ENCODE peak calls at places on chromosomes 2 and 18, in four cellular contexts. B, Y, J and T are unnamed samples.

GRCh38 chr2:71801969-71802368 is 345.7 kb downstream of the CYP26B1 start:
- DNase-seq in B (peak), Y (peak), J (peak), T (peak)

GRCh38 chr2:36450466-36451196 is 95.1 kb downstream of the CRIM1 start:
- DNase-seq in B (peak), Y (no peak), J (peak), T (peak)

GRCh38 chr2:233426619-233427342 is 72.5 kb downstream of the DGKD start:
- DNase-seq in B (peak), Y (no peak), J (peak), T (peak)

GRCh38 chr2:46216213-46216612 is 81.0 kb upstream of the EPAS1 start:
- DNase-seq in B (peak), Y (no peak), J (no peak), T (peak)

GRCh38 chr2:173599821-173600354 is 245.2 kb downstream of the CDCA7 start:
- DNase-seq in B (no peak), Y (no peak), J (no peak), T (no peak)

GRCh38 chr2:219658861-219659260 is 31.4 kb downstream of the SLC4A3 start:
- DNase-seq in B (no peak), Y (no peak), J (no peak), T (no peak)

GRCh38 chr2:214196260-214196659 is 214.6 kb upstream of the VWC2L start:
- DNase-seq in B (no peak), Y (no peak), J (no peak), T (no peak)

GRCh38 chr2:5111581-5111980 is 580.6 kb upstream of the SOX11 start:
- DNase-seq in B (no peak), Y (no peak), J (peak), T (no peak)

GRCh38 chr2:70440621-70441020 is 113.0 kb downstream of the TGFA start:
- DNase-seq in B (no peak), Y (no peak), J (no peak), T (no peak)

GRCh38 chr18:9022397-9023170 is 79.9 kb upstream of the NDUFV2 start:
- DNase-seq in B (no peak), Y (peak), J (peak), T (no peak)

GRCh38 chr18:60020107-60020925 is 120.5 kb downstream of the PMAIP1 start:
- DNase-seq in B (peak), Y (peak), J (peak), T (peak)

GRCh38 chr18:9825571-9826073 is 60.2 kb upstream of the TXNDC2 start:
- DNase-seq in B (peak), Y (peak), J (peak), T (peak)

GRCh38 chr2:144432014-144432413 is 87.9 kb downstream of the ZEB2 start:
- DNase-seq in B (no peak), Y (no peak), J (no peak), T (no peak)

GRCh38 chr2:88924533-88924932 is 233.1 kb downstream of the RPIA start:
- DNase-seq in B (no peak), Y (no peak), J (no peak), T (no peak)

DNA sequence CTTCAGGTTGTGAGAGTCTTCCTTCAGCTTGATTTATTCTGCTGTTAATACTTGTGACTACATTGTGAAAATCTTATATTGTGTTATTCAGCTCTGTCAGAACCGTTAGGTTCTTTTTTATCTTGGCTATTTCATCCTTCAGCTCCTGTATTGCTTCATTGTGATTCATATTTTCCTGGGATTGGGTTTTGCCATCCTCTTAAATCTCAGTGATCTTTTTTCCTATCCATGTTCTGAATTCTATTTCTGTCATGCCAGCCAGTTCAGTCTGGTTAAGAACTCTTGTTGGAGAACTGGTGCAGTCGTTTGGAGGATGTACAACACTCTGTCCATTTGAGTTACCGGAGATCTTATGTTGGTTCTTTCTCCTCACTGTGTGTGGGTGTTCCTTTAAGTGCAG is 19.1 kb downstream of the MSTN start:
- DNase-seq in B (peak), Y (no peak), J (no peak), T (no peak)
- H3K4me3 ChIP-seq in B (no peak), Y (no peak), J (no peak), T (no peak)

DNA sequence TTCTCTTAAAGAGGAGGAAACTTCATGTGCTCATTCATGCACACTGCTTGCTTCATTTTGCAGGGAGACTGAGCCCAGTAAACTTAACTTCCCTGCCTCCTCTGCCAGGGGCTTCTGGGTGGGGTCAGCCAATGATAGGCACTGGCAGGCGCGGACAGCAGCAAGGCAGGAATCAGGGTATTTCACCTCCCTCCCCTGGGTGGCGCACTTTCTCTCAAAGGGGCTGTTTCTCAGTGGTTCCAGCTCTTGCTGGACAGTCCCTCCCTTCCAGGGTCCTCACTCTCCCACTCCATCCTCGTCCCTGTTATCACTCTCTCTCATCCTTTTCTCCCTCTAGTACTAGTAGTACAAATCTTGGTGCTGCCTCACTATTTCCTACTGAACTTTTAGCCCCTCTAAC is 320.5 kb upstream of the ZNF521 start:
- DNase-seq in B (no peak), Y (no peak), J (peak), T (no peak)
- TF ChIP-seq CTCF in B (no peak), Y (no peak), J (peak), T (peak)

DNA sequence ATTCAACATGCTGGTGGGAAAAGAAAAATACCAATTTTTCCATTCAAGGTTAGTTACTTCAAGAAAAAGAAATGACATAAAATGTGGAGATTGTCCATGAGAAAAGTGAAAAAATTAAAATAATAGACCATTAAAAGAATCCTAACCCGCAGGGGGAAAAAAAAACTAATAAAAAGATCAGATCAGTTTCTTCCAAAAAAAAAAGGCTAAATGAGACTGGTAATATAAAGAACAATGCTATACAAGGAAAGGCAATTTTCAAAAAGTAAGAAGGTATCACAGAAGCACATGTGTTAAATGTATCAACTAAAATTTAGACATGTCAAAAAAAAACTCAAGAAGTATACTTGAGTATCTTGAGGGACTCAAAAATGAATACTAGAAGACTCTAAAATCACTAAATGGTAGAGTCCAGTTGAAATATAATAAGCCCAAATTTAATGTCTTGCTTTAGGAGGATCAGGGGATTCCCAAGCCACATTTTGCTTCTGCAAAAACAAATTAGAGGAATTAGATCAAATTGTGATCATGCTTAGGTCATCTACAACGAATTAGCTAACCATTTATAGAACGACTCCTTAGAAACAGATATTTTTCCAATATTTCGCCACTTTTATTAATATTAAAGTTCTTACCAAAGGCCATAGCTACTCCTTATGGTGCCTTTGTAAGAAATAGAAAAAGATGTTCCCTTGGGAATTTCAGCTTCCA is 35.8 kb upstream of the GLS start:
- DNase-seq in B (no peak), Y (no peak), J (no peak), T (no peak)
- H3K27ac ChIP-seq in B (no peak), Y (no peak), J (no peak), T (no peak)

DNA sequence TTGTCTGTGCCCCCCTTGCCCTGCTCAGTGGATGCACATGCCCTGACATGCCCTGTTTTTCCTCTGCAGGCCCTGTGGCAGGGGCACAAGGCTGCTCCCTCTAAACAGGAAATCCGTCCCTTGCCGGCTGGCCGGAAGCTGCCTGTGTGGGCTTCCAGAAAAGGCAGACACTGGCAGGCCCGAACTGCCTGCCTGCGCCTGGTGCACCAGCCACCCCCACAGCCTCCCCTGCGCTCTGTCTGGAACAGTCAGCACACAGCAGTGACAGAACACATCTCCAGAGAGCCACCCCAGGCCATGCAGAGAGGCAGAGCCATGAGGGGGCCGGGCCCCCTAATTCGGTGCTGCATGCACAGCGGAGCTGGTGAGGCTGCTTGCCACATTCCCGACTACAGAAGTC is 33.5 kb downstream of the LOXHD1 start:
- DNase-seq in B (no peak), Y (no peak), J (peak), T (no peak)
- H3K4me3 ChIP-seq in B (no peak), Y (no peak), J (no peak), T (no peak)

DNA sequence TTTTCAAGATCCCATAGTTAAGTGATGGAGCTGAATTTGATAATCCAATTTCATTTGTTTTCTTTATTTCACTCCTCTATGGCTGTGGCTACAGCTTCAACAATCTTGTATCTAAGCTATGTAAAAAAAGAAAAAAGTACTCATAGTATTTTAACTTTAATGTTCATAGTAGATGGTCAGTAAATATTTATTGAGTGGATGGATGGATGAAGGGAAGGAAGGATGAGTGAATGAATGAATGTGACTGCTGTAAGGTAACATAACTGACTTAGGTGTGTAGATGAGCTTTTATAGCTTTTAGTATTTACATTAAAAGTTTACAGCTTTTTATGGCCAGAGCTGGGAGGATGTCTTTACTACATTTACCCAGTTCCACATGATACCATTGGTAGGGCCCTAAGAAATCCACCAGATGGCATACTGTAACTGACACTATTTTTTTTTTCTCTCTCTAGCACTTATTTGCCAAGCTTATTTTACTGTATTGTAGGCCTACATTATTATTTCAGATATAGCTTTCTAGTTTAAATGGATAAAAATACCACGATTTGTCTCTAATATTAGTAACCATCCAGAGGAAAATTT is 13.4 kb upstream of the HRH4 start:
- DNase-seq in B (no peak), Y (no peak), J (no peak), T (no peak)
- TF ChIP-seq CTCF in B (peak), Y (no peak), J (no peak), T (peak)

GRCh38 chr2:110099036-110099420 is 16.6 kb downstream of the MALL start:
- DNase-seq in B (no peak), Y (no peak), J (no peak), T (no peak)
- H3K27ac ChIP-seq in B (no peak), Y (no peak), J (no peak), T (no peak)